ENCODE peak calls at places on chromosomes 6 and 20, in eight cellular contexts. B, Z, A, Y, T, O, I and G are unnamed samples.
A peak's percentile ranks its signal among the peaks of the same experiment; 100 is the strongest.

GRCh38 chr6:150043501-150044412 is 18.4 kb upstream of the RAET1L start:
- DNase-seq in Y (no peak), O (no peak), Z (no peak), A (no peak), T (no peak), B (no peak), I (no peak), G (no peak)

GRCh38 chr6:127516676-127517273 is 2.4 kb downstream of the MTCL3 start:
- DNase-seq in A (peak; percentile 20), O (peak; percentile 83), T (peak; percentile 76), B (peak; percentile 57), Z (peak; percentile 55), I (no peak), Y (no peak), G (peak; percentile 39)

GRCh38 chr20:35994994-35995453 is 26.6 kb downstream of the CNBD2 start:
- DNase-seq in A (peak; percentile 90), T (peak; percentile 91), I (peak; percentile 7), Z (peak; percentile 88), O (peak; percentile 88), B (peak; percentile 66), Y (peak; percentile 77), G (peak; percentile 64)

GRCh38 chr6:106223300-106223930 is 102.1 kb downstream of the ATG5 start:
- DNase-seq in A (peak; percentile 77), Y (peak; percentile 74), B (peak; percentile 16), I (no peak), Z (peak; percentile 29), O (peak; percentile 65), T (peak; percentile 81), G (no peak)

GRCh38 chr20:815914-816606 is 17.5 kb upstream of the FAM110A start:
- DNase-seq in T (peak; percentile 85), I (no peak), A (peak; percentile 65), O (peak; percentile 46), Y (peak; percentile 43), B (peak; percentile 82), Z (peak; percentile 68), G (no peak)

GRCh38 chr6:56570434-56571359 is 72.0 kb downstream of the DST start:
- DNase-seq in Z (peak; percentile 29), T (no peak), B (no peak), O (no peak), Y (no peak), I (no peak), A (no peak), G (no peak)

GRCh38 chr6:85049282-85049681 is 284.9 kb upstream of the TBX18 start:
- DNase-seq in I (no peak), A (no peak), Y (no peak), O (no peak), T (no peak), Z (no peak), B (no peak), G (no peak)

GRCh38 chr20:58714923-58715708 is 22.5 kb downstream of the NPEPL1 start:
- DNase-seq in I (no peak), Y (no peak), O (no peak), B (no peak), T (no peak), Z (no peak), A (no peak), G (no peak)

GRCh38 chr6:140320799-140321099 is 946.3 kb upstream of the CITED2 start:
- DNase-seq in Y (no peak), B (no peak), I (no peak), A (no peak), O (no peak), T (no peak), Z (no peak), G (no peak)

GRCh38 chr6:18681828-18682503 is 294.8 kb downstream of the RNF144B start:
- DNase-seq in B (no peak), O (no peak), Z (no peak), T (no peak), I (no peak), Y (no peak), A (no peak), G (no peak)

GRCh38 chr20:25032478-25033183 is 25.3 kb downstream of the ACSS1 start:
- DNase-seq in I (no peak), O (peak; percentile 98), T (peak; percentile 36), Y (peak; percentile 45), B (no peak), A (peak; percentile 52), Z (no peak), G (peak; percentile 92)

GRCh38 chr6:141199074-141199473 is 933.7 kb upstream of the GJE1 start:
- DNase-seq in Y (no peak), B (no peak), Z (no peak), T (peak; percentile 7), O (no peak), I (no peak), A (no peak), G (no peak)

GRCh38 chr20:385448-385847 is 4.9 kb downstream of the TRIB3 start:
- DNase-seq in Y (no peak), T (no peak), O (no peak), I (no peak), B (no peak), A (no peak), Z (no peak), G (no peak)

GRCh38 chr6:116298968-116299367 is 19.2 kb upstream of the TSPYL1 start:
- DNase-seq in Z (no peak), B (no peak), Y (no peak), I (no peak), O (no peak), A (no peak), T (no peak), G (no peak)
- H3K27ac ChIP-seq in Z (no peak overlapping the region), B (no peak overlapping the region), Y (no peak overlapping the region), I (no peak overlapping the region), O (no peak overlapping the region), A (no peak overlapping the region), T (no peak overlapping the region), G (no peak overlapping the region)

DNA sequence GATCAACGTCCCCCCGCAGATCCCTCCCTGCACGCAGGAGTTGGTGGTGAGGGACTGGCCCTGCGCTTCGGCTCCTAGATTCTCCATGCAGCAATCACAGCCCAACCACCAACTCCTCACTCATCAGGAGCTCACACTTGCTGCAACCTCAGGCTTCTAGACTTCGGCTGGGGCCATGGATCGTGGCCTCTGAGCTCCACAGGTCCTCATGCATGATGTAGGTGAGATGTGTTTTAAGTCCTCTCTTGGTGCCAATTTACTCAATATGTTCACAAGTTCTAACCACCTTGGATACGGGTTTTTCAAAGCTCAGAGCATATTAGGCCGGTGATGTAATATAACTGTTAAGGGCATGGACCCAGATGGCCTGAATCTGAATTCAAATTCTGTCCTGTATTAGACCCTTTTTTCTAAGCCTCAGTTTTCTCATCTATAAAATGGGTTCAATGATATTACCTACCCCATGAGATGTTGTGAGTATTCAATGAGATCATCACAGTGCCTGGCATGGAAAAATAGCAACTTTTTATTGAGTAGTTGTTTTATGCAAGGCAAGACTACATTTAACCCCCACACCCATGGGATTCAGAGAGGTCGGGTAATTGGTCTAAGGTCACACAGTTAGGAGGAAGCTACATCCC is 31.0 kb downstream of the SUN5 start:
- DNase-seq in B (no peak), O (no peak), A (no peak), T (no peak), I (no peak), Z (no peak), Y (no peak), G (no peak)
- H3K27ac ChIP-seq in B (no peak overlapping the region), O (no peak overlapping the region), A (no peak overlapping the region), T (no peak overlapping the region), I (no peak overlapping the region), Z (no peak overlapping the region), Y (no peak overlapping the region), G (no peak overlapping the region)

GRCh38 chr6:36786055-36786675 is 53.1 kb downstream of the CPNE5 start:
- DNase-seq in I (no peak), T (peak; percentile 46), A (no peak), Z (no peak), B (no peak), O (no peak), Y (no peak), G (no peak)
- H3K27ac ChIP-seq in I (no peak overlapping the region), T (no peak overlapping the region), A (no peak overlapping the region), Z (no peak overlapping the region), B (no peak overlapping the region), O (no peak overlapping the region), Y (no peak overlapping the region), G (no peak overlapping the region)

DNA sequence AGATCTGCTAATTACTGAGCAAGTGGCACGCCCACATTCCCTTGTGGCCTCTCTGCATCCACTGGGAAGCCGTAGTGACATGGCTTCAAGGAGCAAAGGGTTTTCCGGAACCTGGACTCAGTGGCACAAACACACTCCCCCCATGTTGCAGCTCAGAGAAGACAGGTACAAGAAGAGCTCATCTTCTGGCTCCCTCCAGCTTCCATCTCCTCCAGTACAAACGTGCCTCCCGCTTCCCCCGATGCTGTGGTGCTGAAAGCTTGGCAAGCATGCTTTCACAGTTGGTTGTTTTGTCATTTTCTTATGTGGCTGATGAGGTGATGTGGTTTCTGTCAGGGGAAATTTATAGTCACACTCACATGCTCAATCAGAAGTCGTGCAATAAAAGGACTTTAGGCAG is 258.5 kb downstream of the KIF16B start:
- DNase-seq in I (no peak), Z (no peak), Y (no peak), T (no peak), A (no peak), B (no peak), O (no peak), G (no peak)
- H3K27ac ChIP-seq in I (no peak overlapping the region), Z (no peak overlapping the region), Y (no peak overlapping the region), T (no peak overlapping the region), A (no peak overlapping the region), B (no peak overlapping the region), O (no peak overlapping the region), G (no peak overlapping the region)

GRCh38 chr6:51684038-51684437 is 403.4 kb downstream of the PKHD1 start:
- DNase-seq in I (no peak), O (no peak), Y (no peak), T (no peak), Z (no peak), A (no peak), B (no peak), G (no peak)

GRCh38 chr6:51678905-51679620 is 408.4 kb downstream of the PKHD1 start:
- DNase-seq in Z (peak; percentile 7), A (no peak), O (no peak), B (no peak), Y (no peak), T (no peak), I (no peak), G (no peak)

GRCh38 chr6:51675020-51675419 is 412.4 kb downstream of the PKHD1 start:
- DNase-seq in Y (no peak), Z (no peak), I (no peak), O (no peak), T (no peak), A (no peak), B (no peak), G (no peak)

GRCh38 chr6:51675551-51676275 is 411.7 kb downstream of the PKHD1 start:
- DNase-seq in Y (no peak), T (no peak), Z (no peak), I (no peak), A (no peak), O (no peak), B (no peak), G (no peak)

GRCh38 chr6:51678274-51678673 is 409.1 kb downstream of the PKHD1 start:
- DNase-seq in Z (no peak), O (no peak), A (no peak), I (no peak), T (no peak), B (no peak), Y (no peak), G (no peak)
- H3K27ac ChIP-seq in Z (no peak overlapping the region), O (no peak overlapping the region), A (no peak overlapping the region), I (no peak overlapping the region), T (no peak overlapping the region), B (no peak overlapping the region), Y (no peak overlapping the region), G (no peak overlapping the region)